ENCODE peak calls at places on chromosomes 16 and 17, in eight cellular contexts. U is astrocyte, H is body of pancreas, G is SK-N-SH, R is thoracic aorta, S is H9, V is stomach, E is Peyer's patch. C is an unnamed sample. For H3K4me1, the result is how much of the 10 kb centered on the place peaks cover.

GRCh38 chr17:61368832-61369468 is 30.7 kb upstream of the TBX2 start:
- DNase-seq in G (no peak), S (no peak), H (no peak), E (no peak), U (no peak), V (no peak), R (no peak), C (no peak)

GRCh38 chr17:48231995-48232729 is 124.6 kb downstream of the SNX11 start:
- DNase-seq in R (no peak), G (no peak), H (no peak), V (no peak), S (no peak), U (no peak), E (no peak), C (no peak)

GRCh38 chr16:67814567-67814966 is 7.9 kb downstream of the TSNAXIP1 start:
- DNase-seq in R (no peak), V (no peak), U (no peak), H (no peak), G (no peak), E (peak), S (no peak), C (no peak)

GRCh38 chr16:2159052-2159838 is 3.7 kb downstream of the TRAF7 start:
- DNase-seq in V (peak), G (no peak), U (peak), R (no peak), S (no peak), H (no peak), E (no peak), C (no peak)

GRCh38 chr16:1019234-1019933 is 37.8 kb downstream of the SOX8 start:
- DNase-seq in E (no peak), R (no peak), G (peak), S (no peak), H (peak), V (no peak), U (no peak), C (peak)

GRCh38 chr17:38464723-38465419 is 36.6 kb downstream of the ARHGAP23 start:
- DNase-seq in S (no peak), G (peak), H (peak), V (peak), R (no peak), E (peak), U (peak), C (peak)

GRCh38 chr16:67825119-67825518 is 17.0 kb upstream of the THAP11 start:
- DNase-seq in V (no peak), U (no peak), E (no peak), G (no peak), R (no peak), H (no peak), S (no peak), C (no peak)

GRCh38 chr17:9666461-9667050 is 21.2 kb downstream of the USP43 start:
- DNase-seq in U (no peak), R (no peak), E (no peak), V (no peak), G (no peak), H (no peak), S (no peak), C (no peak)

GRCh38 chr16:12703935-12704334 is 99.8 kb downstream of the CPPED1 start:
- DNase-seq in U (no peak), G (no peak), H (no peak), V (no peak), S (no peak), E (no peak), R (no peak), C (no peak)

GRCh38 chr17:76529643-76530488 is 7.6 kb downstream of the CYGB start:
- DNase-seq in G (peak), E (peak), S (no peak), R (peak), U (peak), H (peak), V (peak), C (peak)

GRCh38 chr16:31134091-31134571 is 1.4 kb downstream of the PRSS8 start:
- DNase-seq in V (no peak), G (no peak), U (peak), E (no peak), R (no peak), S (no peak), H (no peak), C (no peak)

GRCh38 chr16:63945805-63946204 is 1176.1 kb downstream of the CDH11 start:
- DNase-seq in H (no peak), G (no peak), U (peak), R (no peak), E (no peak), S (no peak), V (no peak), C (no peak)

GRCh38 chr16:50547944-50548658 is at the start of gene NKD1:
- DNase-seq in R (no peak), G (peak), H (peak), S (peak), V (peak), U (peak), E (peak), C (peak)

GRCh38 chr17:5785343-5785742 is 201.0 kb upstream of the NLRP1 start:
- DNase-seq in H (no peak), R (no peak), V (no peak), G (no peak), E (no peak), U (peak), S (no peak), C (no peak)

GRCh38 chr17:78355045-78355641 is 4.7 kb downstream of the SOCS3 start:
- DNase-seq in E (no peak), V (no peak), R (no peak), S (no peak), G (no peak), U (no peak), H (no peak), C (no peak)

GRCh38 chr17:57911834-57912673 is 43.2 kb downstream of the CUEDC1 start:
- DNase-seq in U (peak), G (no peak), E (peak), S (peak), H (peak), R (peak), V (peak), C (peak)

GRCh38 chr17:57135748-57136342 is 50.8 kb downstream of the AKAP1 start:
- DNase-seq in H (no peak), S (no peak), V (no peak), E (no peak), U (no peak), G (peak), R (no peak), C (no peak)

GRCh38 chr17:65553009-65553645 is 8.3 kb downstream of the AXIN2 start:
- DNase-seq in V (no peak), R (no peak), G (no peak), U (peak), S (no peak), H (no peak), E (no peak), C (no peak)

GRCh38 chr17:27882162-27882840 is 10.9 kb downstream of the LYRM9 start:
- DNase-seq in E (no peak), R (no peak), H (no peak), U (no peak), G (no peak), S (no peak), V (no peak), C (no peak)

GRCh38 chr16:4244881-4245280 is 3.0 kb upstream of the SRL start:
- DNase-seq in R (no peak), S (no peak), U (no peak), V (no peak), E (no peak), G (no peak), H (no peak), C (no peak)

GRCh38 chr16:17229766-17230165 is 241.0 kb downstream of the XYLT1 start:
- DNase-seq in H (no peak), G (no peak), E (no peak), V (no peak), U (no peak), S (no peak), R (no peak), C (no peak)

GRCh38 chr17:40671282-40671681 is 6.3 kb upstream of the KRT222 start:
- DNase-seq in R (no peak), V (no peak), E (no peak), G (no peak), H (no peak), S (no peak), U (no peak), C (no peak)

GRCh38 chr16:86418981-86419380 is 91.3 kb upstream of the FOXF1 start:
- DNase-seq in G (no peak), H (no peak), R (no peak), E (no peak), V (no peak), U (no peak), S (no peak), C (no peak)

GRCh38 chr17:7314719-7315569 is at the start of gene GPS2:
- DNase-seq in R (peak), S (peak), V (peak), H (peak), G (peak), E (peak), U (peak), C (peak)

GRCh38 chr17:9208381-9208780 is 187.1 kb downstream of the NTN1 start:
- DNase-seq in U (no peak), V (no peak), R (no peak), E (no peak), G (no peak), S (peak), H (no peak), C (no peak)

GRCh38 chr17:57541472-57542394 is 203.4 kb downstream of the CCDC182 start:
- DNase-seq in G (peak), U (peak), S (no peak), H (peak), E (peak), R (peak), V (no peak), C (peak)

GRCh38 chr17:46154151-46154816 is 38.9 kb downstream of the KANSL1 start:
- DNase-seq in U (peak), V (no peak), R (no peak), H (no peak), E (no peak), G (no peak), S (no peak), C (no peak)
- H3K4me1 ChIP-seq in U (under half), V (half or more), R (half or more), H (half or more), E (under half), G (half or more), S (under half), C (half or more)

GRCh38 chr17:81020767-81021497 is 14.0 kb upstream of the BAIAP2 start:
- DNase-seq in S (no peak), E (no peak), U (peak), H (no peak), V (no peak), G (peak), R (no peak), C (peak)
- H3K27ac ChIP-seq in S (no peak), E (peak), U (no peak), H (no peak), V (peak), G (peak), R (no peak), C (peak)

GRCh38 chr16:88703486-88704309 is 2.5 kb downstream of the RNF166 start:
- DNase-seq in G (no peak), S (no peak), H (no peak), E (peak), R (no peak), V (peak), U (no peak), C (peak)

GRCh38 chr16:88700322-88700635 is 5.9 kb downstream of the RNF166 start:
- DNase-seq in S (no peak), V (no peak), H (no peak), R (no peak), E (no peak), U (no peak), G (no peak), C (no peak)

GRCh38 chr16:88702364-88703210 is 3.6 kb downstream of the RNF166 start:
- DNase-seq in G (no peak), H (no peak), U (no peak), E (no peak), S (no peak), R (no peak), V (no peak), C (no peak)

GRCh38 chr16:88700636-88701482 is 5.3 kb downstream of the RNF166 start:
- DNase-seq in R (peak), V (peak), U (peak), H (peak), S (no peak), E (peak), G (no peak), C (peak)

GRCh38 chr16:88701541-88702363 is 4.5 kb downstream of the RNF166 start:
- DNase-seq in G (no peak), H (no peak), E (no peak), R (no peak), U (no peak), S (no peak), V (no peak), C (no peak)
- H3K4me1 ChIP-seq in G (under half), H (under half), E (under half), R (under half), U (under half), S (under half), V (half or more), C (half or more)

GRCh38 chr16:15674571-15674970 is 24.5 kb downstream of the NDE1 start:
- DNase-seq in H (no peak), V (no peak), G (no peak), R (no peak), S (no peak), U (no peak), E (no peak), C (no peak)
- H3K27ac ChIP-seq in H (no peak), V (no peak), G (no peak), R (no peak), S (no peak), U (no peak), E (no peak), C (peak)

C was measured in left ventricle myocardium inferior.